ENCODE peak calls at places on chromosomes 1 and 21, in four cellular contexts. X is GM23248, K is Karpas-422, M is fibroblast of lung. A is an unnamed sample.

GRCh38 chr1:19169642-19170041 is 40.4 kb downstream of the UBR4 start:
- DNase-seq in X (peak; percentile 64), K (no peak), M (peak; percentile 60), A (peak; percentile 34)

GRCh38 chr1:6024376-6024775 is 21.3 kb upstream of the KCNAB2 start:
- DNase-seq in X (no peak), K (no peak), M (no peak), A (no peak)

GRCh38 chr1:212622467-212622866 is 13.9 kb downstream of the ATF3 start:
- DNase-seq in X (no peak), K (no peak), M (no peak), A (no peak)

GRCh38 chr1:8218351-8219092 is 99.4 kb upstream of the SLC45A1 start:
- DNase-seq in X (peak; percentile 52), K (no peak), M (peak; percentile 75), A (peak; percentile 65)

GRCh38 chr1:189192741-189193140 is 1284.9 kb downstream of the BRINP3 start:
- DNase-seq in X (no peak), K (no peak), M (no peak), A (no peak)

GRCh38 chr1:19450811-19451564 is 34.4 kb downstream of the CAPZB start:
- DNase-seq in X (peak; percentile 97), K (no peak), M (peak; percentile 99), A (peak; percentile 94)

GRCh38 chr1:99465176-99465900 is 180.6 kb upstream of the PALMD start:
- DNase-seq in X (peak; percentile 94), K (no peak), M (peak; percentile 93), A (peak; percentile 77)

GRCh38 chr1:28516518-28516956 is 10.7 kb downstream of the RCC1 start:
- DNase-seq in X (peak; percentile 22), K (peak; percentile 70), M (no peak), A (no peak)

GRCh38 chr1:213535679-213536078 is 452.1 kb upstream of the PROX1 start:
- DNase-seq in X (no peak), K (no peak), M (no peak), A (no peak)

GRCh38 chr1:61851849-61852692 is 109.8 kb downstream of the PATJ start:
- DNase-seq in X (peak; percentile 81), K (peak; percentile 78), M (peak; percentile 53), A (peak; percentile 94)

GRCh38 chr1:30345525-30346145 is 377.8 kb downstream of the MATN1 start:
- DNase-seq in X (no peak), K (no peak), M (no peak), A (no peak)

GRCh38 chr1:163410073-163410522 is 88.3 kb downstream of the NUF2 start:
- DNase-seq in X (peak; percentile 51), K (peak; percentile 89), M (peak; percentile 39), A (peak; percentile 74)

GRCh38 chr1:239922778-239923522 is 168.7 kb upstream of the FMN2 start:
- DNase-seq in X (no peak), K (no peak), M (peak; percentile 32), A (no peak)

GRCh38 chr1:209513226-209513625 is 70.3 kb upstream of the CAMK1G start:
- DNase-seq in X (peak; percentile 61), K (peak; percentile 75), M (peak; percentile 28), A (peak; percentile 17)

GRCh38 chr1:94463765-94464330 is 45.7 kb downstream of the ABCD3 start:
- DNase-seq in X (peak; percentile 70), K (peak; percentile 79), M (peak; percentile 30), A (peak; percentile 76)

GRCh38 chr1:92075311-92075710 is at the start of gene SETSIP:
- DNase-seq in X (no peak), K (no peak), M (no peak), A (no peak)

GRCh38 chr1:92066321-92066720 is 8.9 kb downstream of the SETSIP start:
- DNase-seq in X (no peak), K (no peak), M (no peak), A (no peak)

GRCh38 chr1:92065042-92065441 is 10.2 kb downstream of the SETSIP start:
- DNase-seq in X (no peak), K (no peak), M (no peak), A (no peak)

GRCh38 chr1:92076363-92076762 is 1.2 kb upstream of the SETSIP start:
- DNase-seq in X (no peak), K (no peak), M (no peak), A (no peak)

GRCh38 chr1:92070892-92071291 is 4.3 kb downstream of the SETSIP start:
- DNase-seq in X (no peak), K (no peak), M (no peak), A (no peak)
- H3K4me1 ChIP-seq in X (no peaks in the 10 kb centered on the region), K (no peaks in the 10 kb centered on the region), M (no peaks in the 10 kb centered on the region), A (no peaks in the 10 kb centered on the region)

GRCh38 chr1:178864326-178864725 is 6.6 kb downstream of the ANGPTL1 start:
- DNase-seq in X (peak; percentile 62), K (no peak), M (peak; percentile 13), A (no peak)

GRCh38 chr1:178868700-178869099 is 2.2 kb downstream of the ANGPTL1 start:
- DNase-seq in X (peak; percentile 54), K (no peak), M (no peak), A (no peak)

GRCh38 chr1:178869114-178869697 is 1.7 kb downstream of the ANGPTL1 start:
- DNase-seq in X (peak; percentile 84), K (no peak), M (peak; percentile 20), A (peak; percentile 82)

GRCh38 chr1:178870944-178871343 is at the start of gene ANGPTL1:
- DNase-seq in X (peak; percentile 61), K (no peak), M (peak; percentile 68), A (peak; percentile 61)

DNA sequence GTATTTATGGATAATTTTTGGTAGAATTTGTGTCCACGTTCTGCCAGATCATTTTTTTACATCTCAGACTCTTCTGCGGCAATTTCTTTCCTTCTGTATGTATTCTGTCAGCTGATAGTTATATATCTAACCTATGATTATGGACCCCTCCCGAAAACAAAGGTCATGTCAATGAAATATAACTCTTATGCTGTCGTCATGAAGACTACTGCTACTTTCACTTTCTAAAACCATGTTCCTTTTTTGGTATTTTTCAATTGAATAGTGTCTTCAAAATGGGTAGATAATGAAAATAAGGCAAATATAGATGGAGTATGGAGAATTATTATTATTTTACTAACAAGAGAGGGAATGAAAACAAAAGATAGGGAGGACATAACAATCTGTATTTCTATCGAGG is 3.2 kb downstream of the ANGPTL1 start:
- DNase-seq in X (peak; percentile 52), K (no peak), M (no peak), A (no peak)
- H3K9ac ChIP-seq in X (peak overlapping the region; percentile 77), K (no peak overlapping the region), M (no peak overlapping the region), A (peak overlapping the region; percentile 91)

GRCh38 chr1:113281550-113281949 is 108.8 kb upstream of the MAGI3 start:
- DNase-seq in X (no peak), K (no peak), M (no peak), A (no peak)

GRCh38 chr1:113282011-113282896 is 108.1 kb upstream of the MAGI3 start:
- DNase-seq in X (no peak), K (no peak), M (no peak), A (no peak)

GRCh38 chr1:113278371-113278770 is 111.9 kb upstream of the MAGI3 start:
- DNase-seq in X (no peak), K (no peak), M (no peak), A (no peak)

GRCh38 chr1:113278777-113279176 is 111.5 kb upstream of the MAGI3 start:
- DNase-seq in X (no peak), K (no peak), M (no peak), A (no peak)

GRCh38 chr1:113279776-113280391 is 110.4 kb upstream of the MAGI3 start:
- DNase-seq in X (no peak), K (no peak), M (no peak), A (no peak)
- H3K27me3 ChIP-seq in X (peaks cover 4% of the 10 kb centered on the region), K (no peaks in the 10 kb centered on the region), M (no peaks in the 10 kb centered on the region), A (no peaks in the 10 kb centered on the region)

GRCh38 chr1:56576880-56577858 is 2.2 kb downstream of the PLPP3 start:
- DNase-seq in X (peak; percentile 64), K (peak; percentile 60), M (peak; percentile 38), A (peak; percentile 53)
- H3K4me1 ChIP-seq in X (peaks cover 36% of the 10 kb centered on the region), K (peaks cover 41% of the 10 kb centered on the region), M (peaks cover 6% of the 10 kb centered on the region), A (peaks cover 51% of the 10 kb centered on the region)

DNA sequence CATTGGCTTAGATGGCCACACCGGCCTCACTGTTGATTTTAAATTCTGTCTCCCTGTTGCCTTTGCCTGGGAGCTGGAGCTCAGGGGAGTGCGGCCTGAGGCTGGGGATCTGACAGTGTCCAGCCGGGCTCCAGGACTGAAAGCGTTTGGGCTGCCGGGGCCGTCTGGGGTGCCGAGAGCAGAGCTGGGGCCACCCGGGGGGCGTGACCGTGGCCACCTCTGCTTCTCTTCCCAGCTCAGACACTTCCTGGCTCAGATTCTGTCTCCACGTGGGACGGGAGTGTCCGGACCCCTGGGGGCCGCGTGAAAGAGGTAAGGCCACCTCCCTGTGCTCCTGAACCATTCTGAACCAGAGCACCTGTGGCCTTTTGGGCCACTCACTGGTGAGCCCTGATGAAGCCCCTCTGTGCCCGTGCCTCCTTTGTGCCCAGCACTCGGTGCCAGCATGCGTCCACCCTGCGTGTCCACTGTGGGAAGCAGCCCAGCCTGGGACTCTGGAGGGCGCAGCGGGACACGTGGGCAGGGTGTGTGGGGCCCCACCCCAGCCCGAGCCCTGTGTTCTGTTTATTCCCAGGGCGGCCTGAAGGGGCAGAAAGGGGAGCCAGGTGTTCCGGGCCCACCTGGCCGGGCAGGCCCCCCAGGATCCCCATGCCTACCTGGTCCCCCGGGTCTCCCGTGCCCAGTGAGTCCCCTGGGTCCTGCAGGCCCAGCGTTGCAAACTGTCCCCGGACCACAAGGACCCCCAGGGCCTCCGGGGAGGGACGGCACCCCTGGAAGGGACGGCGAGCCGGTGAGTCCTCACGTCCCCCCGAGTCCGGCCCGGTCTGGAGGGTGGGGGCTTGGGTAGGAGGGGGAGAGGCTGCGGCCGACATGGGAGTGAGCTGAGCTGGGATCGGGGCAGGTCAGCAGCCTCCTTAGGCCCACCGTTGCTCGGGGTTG is 64.8 kb downstream of the SLC19A1 start:
- DNase-seq in X (no peak), K (no peak), M (no peak), A (no peak)
- H3K9ac ChIP-seq in X (no peak overlapping the region), K (no peak overlapping the region), M (no peak overlapping the region), A (no peak overlapping the region)

GRCh38 chr1:14468751-14469150 is 129.7 kb upstream of the KAZN start:
- DNase-seq in X (peak; percentile 42), K (no peak), M (no peak), A (no peak)
- H3K27me3 ChIP-seq in X (peaks cover 16% of the 10 kb centered on the region), K (no peaks in the 10 kb centered on the region), M (no peaks in the 10 kb centered on the region), A (no peaks in the 10 kb centered on the region)

DNA sequence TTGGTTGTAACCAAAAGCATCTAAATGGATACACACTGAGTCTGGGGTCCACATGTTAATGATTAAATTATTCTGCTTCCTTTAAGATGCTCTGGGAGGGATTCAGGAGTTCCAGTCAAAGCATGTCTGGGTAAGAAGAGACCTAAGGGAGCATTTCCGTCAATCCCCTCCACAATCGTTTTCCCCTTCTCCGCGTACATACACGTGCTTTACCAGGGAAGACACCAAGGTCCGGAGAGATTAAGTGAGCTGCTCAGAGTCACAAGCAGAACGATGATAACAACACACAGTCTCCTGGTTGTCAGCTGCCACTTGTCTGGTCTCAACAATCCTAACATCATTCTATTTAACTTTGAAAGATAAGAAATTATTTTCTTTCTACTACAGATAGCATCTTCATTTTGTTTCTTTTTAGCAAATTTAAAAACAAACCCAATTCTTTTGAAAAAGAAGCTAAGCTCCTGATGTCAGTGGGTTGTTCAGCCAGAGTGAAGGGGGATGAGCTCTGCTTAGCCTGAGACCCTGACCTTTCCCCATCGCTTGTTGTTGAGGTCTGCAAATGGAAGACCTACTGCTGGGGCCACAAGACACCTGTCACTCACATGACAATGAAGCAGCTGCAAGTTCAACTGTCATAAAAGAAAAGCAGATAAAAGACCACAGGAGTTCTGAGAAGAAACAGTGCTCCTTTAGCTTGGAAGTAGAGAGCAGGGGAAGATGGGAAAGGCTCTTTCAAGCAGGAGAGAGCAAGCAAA is 4.5 kb downstream of the PAFAH2 start:
- DNase-seq in X (no peak), K (no peak), M (no peak), A (no peak)
- H3K4me1 ChIP-seq in X (peaks cover 19% of the 10 kb centered on the region), K (peaks cover 15% of the 10 kb centered on the region), M (peaks cover 4% of the 10 kb centered on the region), A (peaks cover 34% of the 10 kb centered on the region)

A was measured in adipocyte.